ENCODE peak calls at places on chromosomes 5 and 9, in six cellular contexts. I is GM23338, Y is GM12878, N is A549, M is HL-60, L is HCT116. Q is an unnamed sample.
A peak's percentile ranks its signal among the peaks of the same experiment; 100 is the strongest.

GRCh38 chr9:125343518-125344284 is 82.1 kb downstream of the GAPVD1 start:
- DNase-seq in I (peak; percentile 74), Y (no peak), N (no peak), M (no peak), L (no peak), Q (no peak)

GRCh38 chr5:78496373-78496772 is 136.0 kb downstream of the SCAMP1 start:
- DNase-seq in I (peak; percentile 14), Y (no peak), N (no peak), M (no peak), L (no peak), Q (no peak)

GRCh38 chr5:71693828-71694427 is 25.1 kb upstream of the CARTPT start:
- DNase-seq in I (peak; percentile 59), Y (no peak), N (no peak), M (no peak), L (no peak), Q (no peak)

GRCh38 chr5:138635268-138635667 is 60.1 kb upstream of the HSPA9 start:
- DNase-seq in I (no peak), Y (no peak), N (no peak), M (no peak), L (no peak), Q (no peak)

GRCh38 chr5:56319281-56320242 is 86.4 kb upstream of the ANKRD55 start:
- DNase-seq in I (no peak), Y (no peak), N (no peak), M (no peak), L (no peak), Q (no peak)

GRCh38 chr5:139064613-139065012 is 133.6 kb downstream of the SIL1 start:
- DNase-seq in I (no peak), Y (no peak), N (no peak), M (no peak), L (no peak), Q (no peak)

GRCh38 chr5:56617998-56618397 is 197.4 kb upstream of the MAP3K1 start:
- DNase-seq in I (no peak), Y (no peak), N (no peak), M (no peak), L (no peak), Q (no peak)

GRCh38 chr9:14692918-14693861 is at the start of gene ZDHHC21:
- DNase-seq in I (peak; percentile 67), Y (no peak), N (peak; percentile 28), M (peak; percentile 8), L (no peak), Q (no peak)

GRCh38 chr9:76599970-76600369 is 141.0 kb downstream of the GCNT1 start:
- DNase-seq in I (no peak), Y (no peak), N (no peak), M (no peak), L (no peak), Q (no peak)

GRCh38 chr9:87556821-87557220 is 59.2 kb downstream of the DAPK1 start:
- DNase-seq in I (no peak), Y (no peak), N (no peak), M (no peak), L (no peak), Q (no peak)

GRCh38 chr5:159095218-159095617 is 4.5 kb downstream of the EBF1 start:
- DNase-seq in I (peak; percentile 68), Y (no peak), N (no peak), M (no peak), L (no peak), Q (no peak)

GRCh38 chr5:4640793-4641192 is 499.3 kb upstream of the ADAMTS16 start:
- DNase-seq in I (peak; percentile 70), Y (no peak), N (no peak), M (no peak), L (no peak), Q (no peak)

GRCh38 chr5:79793304-79793703 is 103.7 kb downstream of the CMYA5 start:
- DNase-seq in I (no peak), Y (no peak), N (no peak), M (no peak), L (no peak), Q (no peak)

GRCh38 chr5:154092356-154092755 is 53.6 kb downstream of the MFAP3 start:
- DNase-seq in I (peak; percentile 68), Y (no peak), N (no peak), M (no peak), L (no peak), Q (no peak)

GRCh38 chr9:13386935-13387667 is 107.6 kb upstream of the MPDZ start:
- DNase-seq in I (no peak), Y (no peak), N (no peak), M (peak; percentile 26), L (no peak), Q (no peak)

GRCh38 chr9:131657456-131657855 is 82.4 kb downstream of the RAPGEF1 start:
- DNase-seq in I (no peak), Y (no peak), N (no peak), M (no peak), L (no peak), Q (no peak)
- TF ChIP-seq REST in I (no peak), Y (no peak), N (no peak), M (no peak), L (no peak), Q (no peak)

GRCh38 chr9:84710701-84711397 is 41.3 kb downstream of the NTRK2 start:
- DNase-seq in I (no peak), Y (no peak), N (no peak), M (no peak), L (no peak), Q (no peak)

GRCh38 chr9:84708400-84708799 is 38.9 kb downstream of the NTRK2 start:
- DNase-seq in I (peak; percentile 68), Y (no peak), N (no peak), M (no peak), L (no peak), Q (no peak)

GRCh38 chr9:84716217-84716616 is 46.7 kb downstream of the NTRK2 start:
- DNase-seq in I (no peak), Y (no peak), N (no peak), M (no peak), L (no peak), Q (no peak)

GRCh38 chr9:84711398-84711777 is 41.9 kb downstream of the NTRK2 start:
- DNase-seq in I (no peak), Y (no peak), N (no peak), M (no peak), L (no peak), Q (no peak)

DNA sequence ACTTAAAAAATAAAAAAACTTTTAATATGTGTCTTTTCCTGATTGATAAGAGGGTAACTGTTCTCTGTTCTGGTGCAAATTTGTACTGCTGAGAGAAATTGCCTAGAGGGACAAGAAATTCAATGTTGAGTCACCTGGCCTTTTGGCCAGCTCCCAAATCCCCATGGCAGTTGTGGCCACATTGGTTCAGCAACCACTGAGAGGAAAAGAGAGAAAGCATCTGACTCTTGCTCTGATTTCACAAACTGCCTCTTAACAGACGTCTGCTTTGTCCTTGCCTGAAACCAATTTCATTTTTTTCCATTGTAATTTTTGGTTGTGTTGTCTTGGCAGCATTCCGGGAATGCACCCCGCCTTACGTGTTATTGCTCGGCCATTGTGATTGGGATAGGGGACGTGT is 42.4 kb downstream of the NTRK2 start:
- DNase-seq in I (no peak), Y (no peak), N (no peak), M (no peak), L (no peak), Q (no peak)
- TF ChIP-seq REST in I (no peak), Y (no peak), N (no peak), M (no peak), L (no peak), Q (no peak)

DNA sequence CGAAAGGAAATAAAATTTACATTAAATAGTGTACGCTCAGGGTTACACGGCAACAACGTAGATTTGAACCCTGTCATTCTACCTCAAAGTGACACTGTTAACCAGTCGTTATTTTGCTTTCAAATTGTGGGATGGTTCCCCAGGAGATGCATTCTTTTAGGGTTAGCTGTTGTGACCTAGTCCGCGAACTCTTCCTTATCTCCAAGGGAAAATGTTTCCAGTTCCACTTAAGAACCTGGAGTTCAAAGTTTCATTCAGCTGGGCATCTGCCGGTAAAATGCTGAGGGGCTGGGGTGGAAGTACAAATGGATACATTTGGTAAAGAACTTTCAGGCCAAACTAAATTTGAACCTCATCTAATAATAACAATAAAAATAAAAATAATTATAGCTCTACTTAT is 264.6 kb downstream of the NR3C1 start:
- DNase-seq in I (no peak), Y (no peak), N (no peak), M (no peak), L (no peak), Q (no peak)
- TF ChIP-seq REST in I (no peak), Y (no peak), N (no peak), M (no peak), L (no peak), Q (no peak)

DNA sequence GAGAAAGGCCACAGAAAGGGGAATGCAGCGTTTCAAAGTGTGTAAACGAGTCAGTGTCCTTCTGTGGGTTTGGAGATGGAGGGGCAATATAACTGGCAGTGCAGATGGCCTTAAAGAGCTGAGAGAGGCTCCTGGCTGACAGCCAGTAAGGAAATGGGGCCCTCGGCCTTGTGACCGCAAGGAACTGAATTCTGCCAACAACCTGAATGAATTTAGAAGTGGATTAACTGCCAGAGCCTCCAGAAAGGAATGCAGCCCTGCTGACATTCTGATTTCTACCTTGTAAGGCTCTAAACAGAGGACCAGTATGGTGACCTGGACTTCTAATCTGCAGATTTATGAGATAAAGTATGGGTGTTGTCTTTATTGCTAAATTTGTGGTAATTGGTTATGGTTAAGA is 17.5 kb upstream of the NREP start:
- DNase-seq in I (peak; percentile 67), Y (no peak), N (no peak), M (no peak), L (no peak), Q (no peak)
- TF ChIP-seq REST in I (no peak), Y (no peak), N (no peak), M (no peak), L (no peak), Q (no peak)

GRCh38 chr5:135157421-135158314 is 123.6 kb upstream of the PITX1 start:
- DNase-seq in I (no peak), Y (no peak), N (no peak), M (no peak), L (no peak), Q (no peak)
- TF ChIP-seq REST in I (no peak), Y (no peak), N (no peak), M (no peak), L (no peak), Q (no peak)